ENCODE peak calls at places on chromosomes 6 and 20, in six cellular contexts. K is brain microvascular endothelial cell, E is uterus, Z is heart right ventricle, R is tibial artery, Y is Peyer's patch. W is an unnamed sample. For H3K36me3, the result is how much of the 10 kb centered on the place peaks cover.

GRCh38 chr6:166687538-166688259 is 60.6 kb upstream of the RPS6KA2 start:
- DNase-seq in K (no peak), E (no peak), Z (no peak), Y (no peak), R (no peak), W (no peak)

GRCh38 chr20:33793011-33793931 is 17.9 kb upstream of the CHMP4B start:
- DNase-seq in K (no peak), Y (no peak), E (peak), Z (peak), R (no peak), W (no peak)

GRCh38 chr6:142886431-142887170 is 58.4 kb downstream of the HIVEP2 start:
- DNase-seq in Z (no peak), E (no peak), K (no peak), Y (no peak), R (no peak), W (peak)

GRCh38 chr6:148265058-148265457 is 77.6 kb upstream of the SASH1 start:
- DNase-seq in K (no peak), Z (no peak), R (no peak), E (no peak), Y (no peak), W (no peak)

GRCh38 chr6:57313711-57314471 is 3.5 kb upstream of the PRIM2 start:
- DNase-seq in Z (no peak), Y (no peak), E (peak), K (peak), R (no peak), W (no peak)

GRCh38 chr6:53306819-53307347 is 41.9 kb downstream of the ELOVL5 start:
- DNase-seq in R (no peak), E (no peak), Y (no peak), K (no peak), Z (no peak), W (no peak)

GRCh38 chr6:106104476-106104875 is 18.3 kb downstream of the PRDM1 start:
- DNase-seq in E (no peak), K (no peak), Y (no peak), R (no peak), Z (no peak), W (no peak)

GRCh38 chr20:1005452-1006027 is 3.4 kb upstream of the RSPO4 start:
- DNase-seq in E (no peak), R (no peak), Y (peak), K (peak), Z (no peak), W (peak)

GRCh38 chr6:154161689-154162088 is 122.6 kb downstream of the OPRM1 start:
- DNase-seq in Y (no peak), E (no peak), K (no peak), R (no peak), Z (no peak), W (no peak)

GRCh38 chr6:107833136-107833535 is 9.0 kb upstream of the SCML4 start:
- DNase-seq in R (no peak), E (no peak), Z (no peak), K (no peak), Y (peak), W (no peak)

DNA sequence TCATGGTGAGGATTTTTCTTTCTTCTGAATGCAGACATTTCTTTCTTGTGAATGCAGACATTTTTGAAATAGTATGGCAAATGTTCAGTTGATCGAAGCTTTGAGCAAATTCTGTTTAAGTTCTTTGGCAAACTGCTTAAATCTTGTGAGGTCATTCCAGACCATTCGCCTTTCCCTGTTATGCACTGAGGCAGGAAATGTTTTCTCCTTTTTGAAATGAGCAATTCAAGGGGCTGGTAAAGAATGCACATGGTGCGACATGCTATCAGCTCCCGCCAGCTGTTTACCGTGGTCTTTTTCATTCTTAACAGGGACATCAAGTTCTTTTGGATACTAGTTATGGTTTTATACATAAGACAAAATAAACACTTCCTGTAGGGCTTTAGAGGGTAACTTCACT is 112.0 kb upstream of the CCN2 start:
- DNase-seq in R (no peak), Z (no peak), K (peak), Y (no peak), E (no peak), W (no peak)
- H3K4me3 ChIP-seq in R (no peak), Z (no peak), K (no peak), Y (no peak), E (no peak), W (no peak)

DNA sequence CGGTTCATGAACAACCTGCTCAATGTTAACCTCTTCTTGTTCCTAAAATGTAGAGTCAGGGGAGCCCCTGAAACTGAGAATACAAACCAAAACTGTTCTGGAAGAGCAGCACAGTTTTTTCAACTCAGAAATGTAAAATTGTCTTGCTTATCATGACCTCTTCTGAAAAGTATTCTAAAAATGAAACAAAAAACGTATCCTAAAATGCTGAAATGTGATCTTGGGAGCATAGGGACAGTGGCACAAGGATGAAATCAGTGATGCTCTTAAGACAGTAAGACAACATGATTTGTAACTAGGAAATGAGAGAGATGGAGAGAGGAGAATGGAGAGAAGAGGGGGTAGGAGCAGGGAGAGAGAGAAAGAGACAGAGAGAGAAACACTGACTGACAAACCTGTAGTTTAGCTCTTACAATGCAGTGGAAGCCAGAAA is 27.5 kb downstream of the NCOA7 start:
- DNase-seq in K (no peak), R (no peak), E (no peak), Y (no peak), Z (no peak), W (no peak)
- H3K27ac ChIP-seq in K (no peak), R (peak), E (peak), Y (no peak), Z (no peak), W (no peak)

GRCh38 chr20:32431457-32431856 is 73.3 kb downstream of the ASXL1 start:
- DNase-seq in Y (no peak), K (no peak), R (no peak), E (no peak), Z (no peak), W (no peak)

GRCh38 chr20:32432277-32432676 is 74.1 kb downstream of the ASXL1 start:
- DNase-seq in R (no peak), E (no peak), Z (no peak), Y (no peak), K (no peak), W (no peak)

GRCh38 chr20:32427996-32428395 is 69.9 kb downstream of the ASXL1 start:
- DNase-seq in E (no peak), K (no peak), R (no peak), Y (no peak), Z (no peak), W (no peak)

GRCh38 chr20:32429343-32429742 is 71.2 kb downstream of the ASXL1 start:
- DNase-seq in Y (no peak), K (no peak), R (no peak), Z (no peak), E (no peak), W (no peak)

GRCh38 chr20:32429745-32430360 is 71.7 kb downstream of the ASXL1 start:
- DNase-seq in R (no peak), Z (no peak), E (no peak), Y (no peak), K (no peak), W (no peak)
- H3K36me3 ChIP-seq in R (half or more), Z (half or more), E (under half), Y (half or more), K (half or more), W (half or more)

DNA sequence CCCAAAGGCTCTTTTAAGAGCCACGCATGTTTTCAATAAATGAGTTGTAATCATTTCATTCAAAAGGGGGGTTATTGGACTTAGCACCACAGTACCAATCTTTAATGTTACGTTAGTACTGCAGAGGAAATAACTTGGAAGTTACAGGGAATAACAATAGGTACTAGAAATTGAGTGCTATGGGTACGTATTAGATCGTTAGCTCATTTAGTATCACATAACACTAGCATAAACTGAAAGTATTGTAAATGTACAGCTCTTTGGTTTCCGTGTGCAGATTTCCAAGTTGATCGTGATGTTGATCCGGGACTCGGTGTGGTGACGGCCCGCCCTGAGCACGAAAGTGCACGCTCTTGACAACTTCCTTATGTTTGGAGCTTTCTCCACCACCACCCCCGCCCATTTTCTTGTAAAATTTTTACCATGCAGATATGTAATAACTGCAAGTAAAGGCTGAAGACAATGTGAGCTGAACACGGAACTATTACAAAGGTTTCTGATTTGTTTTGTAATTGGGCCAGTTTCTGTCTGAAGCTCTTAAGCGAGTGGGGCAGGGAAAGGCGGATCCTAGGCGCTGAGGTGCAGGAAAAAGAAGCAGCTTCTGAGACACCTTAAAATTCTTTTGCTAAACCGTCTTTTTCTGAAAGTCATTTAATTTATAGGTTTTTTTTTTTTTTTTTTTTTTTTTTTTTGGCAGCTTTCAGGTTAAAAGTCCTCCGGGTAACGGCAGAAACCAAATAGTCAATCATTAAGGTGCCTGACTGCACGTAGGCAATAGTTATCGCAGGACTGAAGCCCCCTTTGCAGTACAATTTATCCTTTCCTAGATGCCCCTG is 71.6 kb downstream of the HFE start:
- DNase-seq in K (peak), Z (peak), R (peak), Y (peak), E (peak), W (peak)
- H3K4me3 ChIP-seq in K (peak), Z (peak), R (peak), Y (peak), E (peak), W (peak)